ENCODE peak calls at places on chromosomes 5 and 9, in seven cellular contexts. Y, R, K, V, Z, M and H are unnamed samples.

GRCh38 chr5:141250576-141250975 is 5.4 kb downstream of the PCDHB15 start:
- DNase-seq in Y (no peak), R (no peak), K (no peak), V (no peak), Z (no peak), M (no peak), H (no peak)

GRCh38 chr9:15155826-15156225 is 151.2 kb downstream of the TTC39B start:
- DNase-seq in Y (no peak), R (peak; percentile 42), K (no peak), V (no peak), Z (no peak), M (no peak), H (no peak)

GRCh38 chr5:167851416-167851815 is 440.0 kb upstream of the WWC1 start:
- DNase-seq in Y (no peak), R (no peak), K (no peak), V (no peak), Z (no peak), M (no peak), H (no peak)

GRCh38 chr5:140143521-140144258 is 18.0 kb downstream of the IGIP start:
- DNase-seq in Y (no peak), R (no peak), K (no peak), V (no peak), Z (no peak), M (no peak), H (no peak)

GRCh38 chr5:40258205-40258604 is 421.5 kb upstream of the PTGER4 start:
- DNase-seq in Y (no peak), R (peak; percentile 46), K (no peak), V (no peak), Z (no peak), M (no peak), H (peak; percentile 9)

GRCh38 chr5:116769470-116769869 is 194.8 kb upstream of the SEMA6A start:
- DNase-seq in Y (no peak), R (no peak), K (no peak), V (no peak), Z (no peak), M (no peak), H (no peak)

GRCh38 chr9:127444921-127445850 is 6.0 kb downstream of the RPL12 start:
- DNase-seq in Y (no peak), R (no peak), K (no peak), V (no peak), Z (no peak), M (no peak), H (no peak)

GRCh38 chr9:108389056-108389455 is 466.7 kb downstream of the ACTL7B start:
- DNase-seq in Y (no peak), R (no peak), K (no peak), V (no peak), Z (no peak), M (no peak), H (no peak)

GRCh38 chr9:128106181-128106939 is 21.2 kb downstream of the PTGES2 start:
- DNase-seq in Y (peak; percentile 44), R (no peak), K (no peak), V (no peak), Z (no peak), M (no peak), H (no peak)

GRCh38 chr5:151619812-151620462 is 28.8 kb upstream of the FAT2 start:
- DNase-seq in Y (no peak), R (no peak), K (no peak), V (no peak), Z (no peak), M (no peak), H (no peak)

GRCh38 chr9:4927701-4928100 is 57.4 kb upstream of the JAK2 start:
- DNase-seq in Y (no peak), R (no peak), K (no peak), V (no peak), Z (no peak), M (no peak), H (no peak)

GRCh38 chr5:65721775-65722574 is at the start of the genes NLN and SGTB:
- DNase-seq in Y (peak; percentile 91), R (peak; percentile 76), K (peak; percentile 87), V (peak; percentile 91), Z (peak; percentile 82), M (peak; percentile 85), H (peak; percentile 82)

GRCh38 chr5:82991678-82992323 is 85.4 kb downstream of the TMEM167A start:
- DNase-seq in Y (no peak), R (peak; percentile 62), K (no peak), V (no peak), Z (no peak), M (no peak), H (no peak)

GRCh38 chr5:36450229-36451024 is 148.7 kb upstream of the RANBP3L start:
- DNase-seq in Y (no peak), R (peak; percentile 51), K (no peak), V (no peak), Z (no peak), M (no peak), H (no peak)

GRCh38 chr5:126754609-126755008 is 22.3 kb upstream of the LMNB1 start:
- DNase-seq in Y (no peak), R (no peak), K (no peak), V (no peak), Z (no peak), M (no peak), H (no peak)

GRCh38 chr9:93088656-93089015 is 7.4 kb upstream of the CARD19 start:
- DNase-seq in Y (peak; percentile 9), R (no peak), K (no peak), V (no peak), Z (no peak), M (no peak), H (no peak)

GRCh38 chr5:156147251-156147947 is 179.6 kb upstream of the SGCD start:
- DNase-seq in Y (no peak), R (peak; percentile 1), K (no peak), V (no peak), Z (no peak), M (no peak), H (no peak)

GRCh38 chr5:135008981-135009735 is 24.9 kb downstream of the PITX1 start:
- DNase-seq in Y (no peak), R (no peak), K (no peak), V (peak; percentile 2), Z (no peak), M (no peak), H (no peak)

GRCh38 chr5:168291281-168291960 is at the start of gene WWC1:
- DNase-seq in Y (peak; percentile 91), R (peak; percentile 36), K (peak; percentile 14), V (peak; percentile 78), Z (no peak), M (peak; percentile 72), H (peak; percentile 26)

GRCh38 chr5:142925795-142926194 is 155.6 kb downstream of the ARHGAP26 start:
- DNase-seq in Y (no peak), R (peak; percentile 84), K (no peak), V (no peak), Z (no peak), M (no peak), H (no peak)

GRCh38 chr5:45454114-45454513 is 242.1 kb downstream of the HCN1 start:
- DNase-seq in Y (no peak), R (peak; percentile 65), K (no peak), V (peak; percentile 2), Z (peak; percentile 14), M (no peak), H (no peak)

GRCh38 chr5:57211039-57211438 is 37.2 kb downstream of the GPBP1 start:
- DNase-seq in Y (no peak), R (no peak), K (no peak), V (no peak), Z (no peak), M (no peak), H (no peak)

GRCh38 chr5:147935032-147935431 is 28.7 kb upstream of the C5orf46 start:
- DNase-seq in Y (no peak), R (peak; percentile 79), K (no peak), V (peak; percentile 19), Z (no peak), M (no peak), H (no peak)

GRCh38 chr9:21661626-21662025 is 140.8 kb upstream of the MTAP start:
- DNase-seq in Y (no peak), R (peak; percentile 80), K (no peak), V (no peak), Z (no peak), M (no peak), H (no peak)

GRCh38 chr5:176578391-176578808 is 29.3 kb downstream of the CDHR2 start:
- DNase-seq in Y (peak; percentile 73), R (peak; percentile 64), K (no peak), V (peak; percentile 83), Z (no peak), M (peak; percentile 25), H (peak; percentile 36)

GRCh38 chr5:14213813-14214585 is 70.9 kb downstream of the TRIO start:
- DNase-seq in Y (no peak), R (no peak), K (no peak), V (no peak), Z (no peak), M (no peak), H (no peak)

GRCh38 chr9:114908796-114909448 is 21.5 kb downstream of the TNFSF8 start:
- DNase-seq in Y (no peak), R (peak; percentile 45), K (no peak), V (no peak), Z (no peak), M (no peak), H (no peak)

GRCh38 chr5:80959768-80960442 is at the start of gene RASGRF2:
- DNase-seq in Y (no peak), R (peak; percentile 50), K (peak; percentile 18), V (peak; percentile 67), Z (no peak), M (peak; percentile 52), H (peak; percentile 12)

GRCh38 chr5:88674262-88675158 is 208.5 kb downstream of the MEF2C start:
- DNase-seq in Y (no peak), R (no peak), K (no peak), V (peak; percentile 60), Z (peak; percentile 87), M (no peak), H (peak; percentile 39)

GRCh38 chr5:120152472-120152871 is 311.6 kb upstream of the PRR16 start:
- DNase-seq in Y (no peak), R (peak; percentile 96), K (no peak), V (no peak), Z (no peak), M (no peak), H (no peak)

GRCh38 chr9:117258201-117258866 is 156.5 kb downstream of the ASTN2 start:
- DNase-seq in Y (no peak), R (no peak), K (no peak), V (no peak), Z (peak; percentile 16), M (no peak), H (no peak)

GRCh38 chr5:132087661-132088060 is 14.1 kb downstream of the CSF2 start:
- DNase-seq in Y (no peak), R (no peak), K (no peak), V (no peak), Z (no peak), M (no peak), H (no peak)

GRCh38 chr5:131396015-131396414 is 132.2 kb downstream of the CDC42SE2 start:
- DNase-seq in Y (no peak), R (no peak), K (no peak), V (no peak), Z (no peak), M (no peak), H (no peak)

GRCh38 chr9:89372230-89372816 is 54.0 kb downstream of the SECISBP2 start:
- DNase-seq in Y (no peak), R (no peak), K (no peak), V (no peak), Z (no peak), M (peak; percentile 45), H (peak; percentile 55)

GRCh38 chr9:82957526-82958379 is 105.2 kb downstream of the RASEF start:
- DNase-seq in Y (no peak), R (peak; percentile 20), K (no peak), V (peak; percentile 41), Z (no peak), M (no peak), H (no peak)

GRCh38 chr5:133779828-133780475 is 167.6 kb upstream of the FSTL4 start:
- DNase-seq in Y (no peak), R (no peak), K (no peak), V (no peak), Z (no peak), M (no peak), H (no peak)

GRCh38 chr9:136550439-136551085 is 4.7 kb upstream of the NOTCH1 start:
- DNase-seq in Y (no peak), R (no peak), K (no peak), V (no peak), Z (no peak), M (no peak), H (no peak)

GRCh38 chr9:112629890-112630485 is 87.9 kb downstream of the INIP start:
- DNase-seq in Y (no peak), R (no peak), K (no peak), V (no peak), Z (no peak), M (no peak), H (no peak)